ENCODE peak calls at places on chromosomes 2 and 18, in six cellular contexts. One of them, this sample, is unnamed.

GRCh38 chr2:201517094-201517493 is 65.6 kb downstream of the STRADB start:
- DNase-seq in GM23338: no peak
- DNase-seq in adrenal gland: no peak
- DNase-seq in NB4: no peak
- DNase-seq in A673: no peak
- DNase-seq in testis: no peak
- DNase-seq in this sample: no peak

GRCh38 chr18:44894011-44894410 is 213.3 kb downstream of the SETBP1 start:
- DNase-seq in GM23338: no peak
- DNase-seq in adrenal gland: no peak
- DNase-seq in NB4: no peak
- DNase-seq in A673: no peak
- DNase-seq in testis: no peak
- DNase-seq in this sample: no peak

GRCh38 chr2:239239607-239240479 is 161.0 kb downstream of the HDAC4 start:
- DNase-seq in GM23338: no peak
- DNase-seq in adrenal gland: no peak
- DNase-seq in NB4: no peak
- DNase-seq in A673: no peak
- DNase-seq in testis: peak
- DNase-seq in this sample: no peak

GRCh38 chr2:45498661-45499550 is 112.2 kb downstream of the SRBD1 start:
- DNase-seq in GM23338: no peak
- DNase-seq in adrenal gland: no peak
- DNase-seq in NB4: no peak
- DNase-seq in A673: no peak
- DNase-seq in testis: no peak
- DNase-seq in this sample: no peak

GRCh38 chr2:174035981-174036742 is 71.0 kb upstream of the SP3 start:
- DNase-seq in GM23338: peak
- DNase-seq in adrenal gland: peak
- DNase-seq in NB4: peak
- DNase-seq in A673: no peak
- DNase-seq in testis: no peak
- DNase-seq in this sample: no peak

GRCh38 chr2:212414699-212415309 is 123.8 kb downstream of the ERBB4 start:
- DNase-seq in GM23338: no peak
- DNase-seq in adrenal gland: no peak
- DNase-seq in NB4: no peak
- DNase-seq in A673: no peak
- DNase-seq in testis: no peak
- DNase-seq in this sample: no peak

GRCh38 chr2:111054791-111055627 is 65.7 kb upstream of the BCL2L11 start:
- DNase-seq in GM23338: no peak
- DNase-seq in adrenal gland: no peak
- DNase-seq in NB4: no peak
- DNase-seq in A673: no peak
- DNase-seq in testis: no peak
- DNase-seq in this sample: peak

GRCh38 chr2:226618875-226619605 is 180.6 kb downstream of the IRS1 start:
- DNase-seq in GM23338: no peak
- DNase-seq in adrenal gland: no peak
- DNase-seq in NB4: no peak
- DNase-seq in A673: peak
- DNase-seq in testis: no peak
- DNase-seq in this sample: no peak

GRCh38 chr2:23107341-23107941 is 277.5 kb upstream of the KLHL29 start:
- DNase-seq in GM23338: no peak
- DNase-seq in adrenal gland: no peak
- DNase-seq in NB4: no peak
- DNase-seq in A673: no peak
- DNase-seq in testis: no peak
- DNase-seq in this sample: no peak
- TF ChIP-seq CTCF in GM23338: no peak
- TF ChIP-seq CTCF in adrenal gland: no peak
- TF ChIP-seq CTCF in NB4: no peak
- TF ChIP-seq CTCF in A673: no peak
- TF ChIP-seq CTCF in testis: no peak
- TF ChIP-seq CTCF in this sample: no peak

GRCh38 chr2:42132966-42133641 is 36.0 kb upstream of the EML4 start:
- DNase-seq in GM23338: peak
- DNase-seq in adrenal gland: peak
- DNase-seq in NB4: peak
- DNase-seq in A673: peak
- DNase-seq in testis: peak
- DNase-seq in this sample: peak
- TF ChIP-seq CTCF in GM23338: no peak
- TF ChIP-seq CTCF in adrenal gland: no peak
- TF ChIP-seq CTCF in NB4: no peak
- TF ChIP-seq CTCF in A673: no peak
- TF ChIP-seq CTCF in testis: no peak
- TF ChIP-seq CTCF in this sample: no peak

DNA sequence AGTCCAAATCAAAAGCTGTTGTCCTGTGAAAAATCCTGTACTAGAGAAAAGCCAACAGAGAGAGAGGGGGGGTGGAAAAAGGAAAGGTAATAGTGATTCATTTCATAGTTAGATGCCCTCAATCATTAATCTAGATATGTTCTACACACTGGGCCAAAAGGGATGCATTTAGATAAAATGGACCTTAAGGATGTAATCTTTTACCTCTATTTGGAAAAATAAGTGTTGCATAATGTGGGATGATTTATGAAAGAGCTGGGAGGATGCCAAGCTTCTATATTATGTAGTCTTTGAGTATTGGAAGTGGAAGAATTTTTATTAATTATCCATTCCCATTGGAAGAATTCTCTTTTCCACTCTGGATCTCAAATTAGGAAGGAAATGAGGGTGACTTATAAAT is 480.5 kb upstream of the ZEB2 start:
- DNase-seq in GM23338: no peak
- DNase-seq in adrenal gland: no peak
- DNase-seq in NB4: no peak
- DNase-seq in A673: no peak
- DNase-seq in testis: no peak
- DNase-seq in this sample: no peak
- TF ChIP-seq CTCF in GM23338: no peak
- TF ChIP-seq CTCF in adrenal gland: no peak
- TF ChIP-seq CTCF in NB4: no peak
- TF ChIP-seq CTCF in A673: no peak
- TF ChIP-seq CTCF in testis: no peak
- TF ChIP-seq CTCF in this sample: no peak

GRCh38 chr2:139162456-139162855 is 382.3 kb upstream of the NXPH2 start:
- DNase-seq in GM23338: no peak
- DNase-seq in adrenal gland: no peak
- DNase-seq in NB4: no peak
- DNase-seq in A673: no peak
- DNase-seq in testis: no peak
- DNase-seq in this sample: no peak
- TF ChIP-seq CTCF in GM23338: no peak
- TF ChIP-seq CTCF in adrenal gland: no peak
- TF ChIP-seq CTCF in NB4: no peak
- TF ChIP-seq CTCF in A673: no peak
- TF ChIP-seq CTCF in testis: no peak
- TF ChIP-seq CTCF in this sample: no peak

GRCh38 chr18:31101148-31102019 is 837 bp downstream of the DSC2 start:
- DNase-seq in GM23338: peak
- DNase-seq in adrenal gland: peak
- DNase-seq in NB4: peak
- DNase-seq in A673: no peak
- DNase-seq in testis: peak
- DNase-seq in this sample: no peak
- TF ChIP-seq CTCF in GM23338: peak
- TF ChIP-seq CTCF in adrenal gland: no peak
- TF ChIP-seq CTCF in NB4: no peak
- TF ChIP-seq CTCF in A673: no peak
- TF ChIP-seq CTCF in testis: no peak
- TF ChIP-seq CTCF in this sample: no peak

DNA sequence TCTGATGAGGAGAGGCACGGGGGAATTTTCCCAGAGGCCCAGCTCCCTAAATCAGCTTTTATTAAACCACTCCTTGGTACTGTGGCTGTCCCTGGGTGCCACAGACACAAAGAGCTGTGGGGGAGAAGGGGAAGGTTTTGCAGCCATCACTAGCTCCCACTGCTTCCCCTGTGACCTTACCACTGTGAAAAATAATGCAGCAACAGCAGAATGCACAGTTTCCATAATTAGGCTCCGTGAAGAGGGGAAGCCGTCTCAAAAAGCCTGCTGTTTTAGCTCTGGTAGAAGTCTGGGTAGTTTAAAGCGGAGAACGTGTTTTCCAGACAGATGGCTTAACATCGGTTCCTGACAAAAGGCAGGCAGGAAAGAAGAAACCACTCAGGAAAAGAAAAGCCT is 27.5 kb upstream of the CAB39 start:
- DNase-seq in GM23338: no peak
- DNase-seq in adrenal gland: no peak
- DNase-seq in NB4: no peak
- DNase-seq in A673: no peak
- DNase-seq in testis: no peak
- DNase-seq in this sample: no peak
- TF ChIP-seq CTCF in GM23338: no peak
- TF ChIP-seq CTCF in adrenal gland: no peak
- TF ChIP-seq CTCF in NB4: no peak
- TF ChIP-seq CTCF in A673: no peak
- TF ChIP-seq CTCF in testis: no peak
- TF ChIP-seq CTCF in this sample: no peak

DNA sequence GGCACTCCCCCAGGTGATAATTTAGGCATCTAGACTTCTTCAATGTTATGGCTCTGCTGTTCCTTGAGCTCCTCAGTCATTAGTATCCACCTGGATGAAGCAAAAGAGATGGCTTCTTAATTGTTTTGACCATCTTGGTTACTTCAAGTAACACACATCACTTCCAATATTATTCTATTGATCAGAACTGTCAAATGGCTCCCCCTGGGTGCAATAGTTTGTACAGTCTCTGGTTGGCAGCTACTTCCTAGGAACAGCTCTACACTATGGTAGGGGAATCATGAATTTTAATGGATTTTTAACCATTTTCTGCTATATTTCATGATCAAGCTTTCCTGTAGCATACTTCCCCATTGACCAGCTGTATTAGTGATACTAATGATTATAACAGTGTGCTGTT is 157.0 kb downstream of the NYAP2 start:
- DNase-seq in GM23338: peak
- DNase-seq in adrenal gland: no peak
- DNase-seq in NB4: no peak
- DNase-seq in A673: no peak
- DNase-seq in testis: no peak
- DNase-seq in this sample: peak
- TF ChIP-seq CTCF in GM23338: peak
- TF ChIP-seq CTCF in adrenal gland: no peak
- TF ChIP-seq CTCF in NB4: no peak
- TF ChIP-seq CTCF in A673: no peak
- TF ChIP-seq CTCF in testis: no peak
- TF ChIP-seq CTCF in this sample: peak

GRCh38 chr2:215914777-215915165 is 98.6 kb downstream of the MREG start:
- DNase-seq in GM23338: no peak
- DNase-seq in adrenal gland: no peak
- DNase-seq in NB4: no peak
- DNase-seq in A673: no peak
- DNase-seq in testis: no peak
- DNase-seq in this sample: no peak

GRCh38 chr2:215911686-215912085 is 101.7 kb downstream of the MREG start:
- DNase-seq in GM23338: no peak
- DNase-seq in adrenal gland: no peak
- DNase-seq in NB4: no peak
- DNase-seq in A673: no peak
- DNase-seq in testis: no peak
- DNase-seq in this sample: no peak

GRCh38 chr2:215907147-215907546 is 106.2 kb downstream of the MREG start:
- DNase-seq in GM23338: no peak
- DNase-seq in adrenal gland: no peak
- DNase-seq in NB4: no peak
- DNase-seq in A673: no peak
- DNase-seq in testis: no peak
- DNase-seq in this sample: no peak

GRCh38 chr2:215914067-215914776 is 99.1 kb downstream of the MREG start:
- DNase-seq in GM23338: no peak
- DNase-seq in adrenal gland: no peak
- DNase-seq in NB4: no peak
- DNase-seq in A673: no peak
- DNase-seq in testis: no peak
- DNase-seq in this sample: no peak

DNA sequence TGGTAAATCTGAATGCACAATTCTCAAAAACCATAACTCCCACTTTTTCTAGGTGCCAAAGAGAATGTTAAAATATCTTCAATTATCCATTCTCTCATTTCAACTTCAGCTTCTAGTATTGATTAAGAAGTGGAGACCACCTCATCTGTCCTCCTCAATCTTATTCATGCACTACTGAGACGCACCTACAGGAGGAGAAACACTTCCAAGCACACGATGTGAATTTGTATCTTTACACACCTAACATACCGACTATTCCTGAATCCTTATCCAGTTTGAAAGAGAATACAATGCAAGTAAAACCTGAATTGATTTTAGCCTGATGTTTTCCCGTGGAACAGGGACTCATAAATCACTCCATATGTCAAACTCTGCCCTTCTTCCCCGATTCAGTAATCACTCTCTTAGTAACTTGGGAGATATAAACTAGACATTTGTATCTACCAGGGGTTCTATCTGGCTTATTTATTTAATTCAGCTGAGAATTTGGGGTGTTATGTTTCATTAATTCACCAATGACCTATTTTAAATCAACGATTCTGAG is 101.0 kb downstream of the MREG start:
- DNase-seq in GM23338: no peak
- DNase-seq in adrenal gland: no peak
- DNase-seq in NB4: no peak
- DNase-seq in A673: no peak
- DNase-seq in testis: no peak
- DNase-seq in this sample: no peak
- TF ChIP-seq CTCF in GM23338: peak
- TF ChIP-seq CTCF in adrenal gland: no peak
- TF ChIP-seq CTCF in NB4: no peak
- TF ChIP-seq CTCF in A673: no peak
- TF ChIP-seq CTCF in testis: no peak
- TF ChIP-seq CTCF in this sample: no peak